ENCODE peak calls at places on chromosomes 13 and 19, in eight cellular contexts. B is NCI-H1105; W is hippocampal formation; J is stimulated activated CD4-positive, alpha-beta T cell treated with anti-CD3 and anti-CD28 coated beads, Interleukin-2, amount 100 ng/mL, for 48 hours; I is tibial artery; V is spleen; U is ACHN; K is fibroblast of pulmonary artery. G is an unnamed sample.

GRCh38 chr13:33518442-33518841 is 232.9 kb upstream of the STARD13 start:
- DNase-seq in B (no peak), W (no peak), J (no peak), I (no peak), V (no peak), U (no peak), K (no peak), G (no peak)

GRCh38 chr19:11606484-11606883 is 9.2 kb downstream of the ZNF627 start:
- DNase-seq in B (no peak), W (no peak), J (no peak), I (no peak), V (no peak), U (no peak), K (no peak), G (no peak)

GRCh38 chr13:45162194-45162593 is 38.7 kb downstream of the KCTD4 start:
- DNase-seq in B (no peak), W (no peak), J (no peak), I (no peak), V (no peak), U (no peak), K (peak), G (peak)

GRCh38 chr13:99662678-99663077 is 161.4 kb downstream of the TM9SF2 start:
- DNase-seq in B (no peak), W (no peak), J (no peak), I (no peak), V (no peak), U (no peak), K (no peak), G (no peak)

GRCh38 chr19:35344511-35345031 is 3.1 kb upstream of the FFAR1 start:
- DNase-seq in B (no peak), W (no peak), J (no peak), I (peak), V (peak), U (no peak), K (no peak), G (no peak)

GRCh38 chr13:95948646-95949045 is 104.6 kb downstream of the UGGT2 start:
- DNase-seq in B (no peak), W (no peak), J (no peak), I (no peak), V (no peak), U (no peak), K (peak), G (peak)

GRCh38 chr13:73451120-73452029 is 392.6 kb downstream of the KLF5 start:
- DNase-seq in B (no peak), W (no peak), J (no peak), I (no peak), V (no peak), U (no peak), K (no peak), G (no peak)

GRCh38 chr13:44447783-44448182 is 74.2 kb downstream of the SERP2 start:
- DNase-seq in B (no peak), W (no peak), J (no peak), I (no peak), V (no peak), U (no peak), K (no peak), G (no peak)

GRCh38 chr19:10892256-10892655 is 20.9 kb downstream of the CARM1 start:
- DNase-seq in B (no peak), W (no peak), J (no peak), I (no peak), V (no peak), U (no peak), K (no peak), G (no peak)

GRCh38 chr19:5684694-5685430 is 4.0 kb downstream of the HSD11B1L start:
- DNase-seq in B (no peak), W (no peak), J (no peak), I (no peak), V (no peak), U (no peak), K (no peak), G (no peak)

GRCh38 chr13:97753269-97753668 is 200.2 kb upstream of the IPO5 start:
- DNase-seq in B (no peak), W (no peak), J (no peak), I (no peak), V (no peak), U (no peak), K (no peak), G (no peak)

GRCh38 chr19:54391589-54392061 is 23.6 kb upstream of the TTYH1 start:
- DNase-seq in B (no peak), W (no peak), J (no peak), I (no peak), V (no peak), U (no peak), K (no peak), G (no peak)

GRCh38 chr19:41322451-41322850 is 12.5 kb downstream of the CCDC97 start:
- DNase-seq in B (no peak), W (no peak), J (no peak), I (no peak), V (no peak), U (no peak), K (no peak), G (no peak)

G was measured in fibroblast of the aortic adventitia.